ENCODE peak calls at places on chromosomes 3 and 15, in eight cellular contexts. L is SK-N-SH, S is sigmoid colon, U is upper lobe of left lung, G is esophagus muscularis mucosa, B is transverse colon, C is suprapubic skin, X is K562. W is an unnamed sample.

GRCh38 chr3:35079403-35079802 is 559.9 kb upstream of the ARPP21 start:
- DNase-seq in L (no peak), S (no peak), U (no peak), G (no peak), B (no peak), C (no peak), X (no peak), W (no peak)

GRCh38 chr15:73318463-73319351 is 50.1 kb downstream of the HCN4 start:
- DNase-seq in L (peak; percentile 92), S (no peak), U (peak; percentile 16), G (no peak), B (no peak), C (no peak), X (peak; percentile 45), W (no peak)

GRCh38 chr3:177875786-177876476 is 660.3 kb upstream of the KCNMB2 start:
- DNase-seq in L (peak; percentile 33), S (no peak), U (no peak), G (no peak), B (no peak), C (no peak), X (no peak), W (no peak)

GRCh38 chr15:67862771-67863441 is 23.1 kb upstream of the RNU6-1 start:
- DNase-seq in L (no peak), S (no peak), U (no peak), G (no peak), B (no peak), C (no peak), X (no peak), W (no peak)

GRCh38 chr3:78974181-78974770 is 793.5 kb downstream of the ROBO1 start:
- DNase-seq in L (no peak), S (no peak), U (no peak), G (no peak), B (no peak), C (no peak), X (no peak), W (no peak)

GRCh38 chr3:31495971-31496370 is 36.8 kb upstream of the STT3B start:
- DNase-seq in L (no peak), S (no peak), U (no peak), G (no peak), B (no peak), C (no peak), X (no peak), W (no peak)

GRCh38 chr3:96813820-96814580 is 394 bp upstream of the EPHA6 start:
- DNase-seq in L (peak; percentile 67), S (peak; percentile 84), U (peak; percentile 25), G (no peak), B (peak; percentile 26), C (peak; percentile 71), X (no peak), W (peak; percentile 35)

GRCh38 chr3:87575538-87575937 is 299.2 kb upstream of the POU1F1 start:
- DNase-seq in L (no peak), S (no peak), U (no peak), G (no peak), B (peak; percentile 18), C (no peak), X (no peak), W (no peak)

GRCh38 chr3:120429921-120430361 is 20.9 kb downstream of the FSTL1 start:
- DNase-seq in L (no peak), S (no peak), U (no peak), G (no peak), B (no peak), C (no peak), X (no peak), W (no peak)

GRCh38 chr15:50267577-50267976 is 2.1 kb upstream of the HDC start:
- DNase-seq in L (no peak), S (no peak), U (no peak), G (no peak), B (no peak), C (no peak), X (no peak), W (no peak)

GRCh38 chr3:129481783-129482332 is 41.8 kb downstream of the IFT122 start:
- DNase-seq in L (peak; percentile 48), S (peak; percentile 82), U (no peak), G (no peak), B (no peak), C (peak; percentile 88), X (peak; percentile 23), W (peak; percentile 29)

GRCh38 chr15:79769081-79769481 is 127.7 kb downstream of the MTHFS start:
- DNase-seq in L (peak; percentile 33), S (no peak), U (no peak), G (no peak), B (no peak), C (no peak), X (no peak), W (no peak)

GRCh38 chr3:126982522-126983175 is at the start of gene PLXNA1:
- DNase-seq in L (peak; percentile 97), S (peak; percentile 88), U (peak; percentile 80), G (no peak), B (peak; percentile 84), C (peak; percentile 88), X (peak; percentile 84), W (peak; percentile 81)
- TF ChIP-seq POLR2AphosphoS5 in L (no peak), S (no peak), U (peak; percentile 6), G (peak; percentile 41), B (no peak), C (peak; percentile 23), X (no peak), W (no peak)

GRCh38 chr3:38560996-38561717 is 65.0 kb downstream of the EXOG start:
- DNase-seq in L (no peak), S (peak; percentile 45), U (no peak), G (no peak), B (no peak), C (no peak), X (no peak), W (no peak)

GRCh38 chr3:38561746-38562466 is 65.8 kb downstream of the EXOG start:
- DNase-seq in L (no peak), S (no peak), U (no peak), G (no peak), B (no peak), C (no peak), X (no peak), W (no peak)

GRCh38 chr3:38562467-38562925 is 66.4 kb downstream of the EXOG start:
- DNase-seq in L (no peak), S (peak; percentile 45), U (no peak), G (no peak), B (no peak), C (no peak), X (no peak), W (no peak)

GRCh38 chr3:38564631-38565338 is 68.6 kb downstream of the EXOG start:
- DNase-seq in L (no peak), S (peak; percentile 55), U (no peak), G (no peak), B (no peak), C (peak; percentile 40), X (no peak), W (no peak)

DNA sequence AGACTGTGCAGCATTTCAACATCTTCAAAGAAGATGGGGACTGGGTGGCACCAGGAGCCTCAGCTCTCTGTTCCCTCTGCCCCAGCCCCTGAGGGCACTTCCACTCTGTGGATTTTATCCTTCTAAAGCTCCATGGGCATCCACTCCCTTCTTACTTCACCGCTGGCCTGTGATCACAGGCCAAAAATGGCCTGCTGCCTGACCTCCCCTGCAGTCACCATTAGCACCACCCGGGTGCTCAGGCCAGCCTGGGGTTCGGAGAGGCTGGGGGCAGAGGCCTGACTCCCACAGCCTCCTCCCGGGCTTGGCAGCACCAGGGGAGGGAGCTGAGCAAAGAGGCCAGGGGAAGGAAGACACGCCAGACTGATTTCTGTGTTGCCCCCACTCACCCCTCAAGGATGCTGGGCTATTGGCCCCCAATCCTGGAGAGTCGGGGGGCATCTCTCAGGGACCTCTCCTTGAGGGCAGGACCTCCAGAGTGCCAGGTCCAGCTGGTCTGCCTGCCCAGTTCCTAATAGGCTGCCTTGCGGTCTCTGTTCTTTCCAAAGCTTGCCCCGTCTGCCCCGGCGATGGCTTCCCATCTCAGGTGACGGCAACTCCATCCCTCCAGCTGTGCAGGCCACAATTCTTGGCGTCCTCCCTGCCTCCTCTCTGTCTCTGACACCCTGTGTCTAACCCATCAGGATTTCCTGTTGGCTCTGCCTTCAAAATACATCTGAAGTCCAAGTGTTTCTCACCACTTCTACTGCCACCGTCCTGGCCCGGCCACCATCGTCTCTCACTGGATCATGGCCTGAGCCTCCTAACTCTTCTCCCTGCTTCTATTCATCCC is 67.1 kb downstream of the EXOG start:
- DNase-seq in L (no peak), S (peak; percentile 49), U (no peak), G (no peak), B (no peak), C (no peak), X (no peak), W (no peak)
- TF ChIP-seq EP300 in L (no peak), S (no peak), U (no peak), G (no peak), B (no peak), C (no peak), X (no peak), W (no peak)

GRCh38 chr3:161412117-161412516 is 40.8 kb upstream of the SPTSSB start:
- DNase-seq in L (no peak), S (no peak), U (no peak), G (no peak), B (no peak), C (no peak), X (no peak), W (no peak)

GRCh38 chr3:161413855-161414210 is 42.5 kb upstream of the SPTSSB start:
- DNase-seq in L (no peak), S (no peak), U (no peak), G (no peak), B (no peak), C (no peak), X (no peak), W (no peak)

GRCh38 chr3:161414907-161415306 is 43.6 kb upstream of the SPTSSB start:
- DNase-seq in L (no peak), S (no peak), U (no peak), G (no peak), B (no peak), C (no peak), X (no peak), W (no peak)

GRCh38 chr3:161413127-161413854 is 42.0 kb upstream of the SPTSSB start:
- DNase-seq in L (no peak), S (no peak), U (no peak), G (no peak), B (no peak), C (peak; percentile 68), X (no peak), W (peak; percentile 71)

DNA sequence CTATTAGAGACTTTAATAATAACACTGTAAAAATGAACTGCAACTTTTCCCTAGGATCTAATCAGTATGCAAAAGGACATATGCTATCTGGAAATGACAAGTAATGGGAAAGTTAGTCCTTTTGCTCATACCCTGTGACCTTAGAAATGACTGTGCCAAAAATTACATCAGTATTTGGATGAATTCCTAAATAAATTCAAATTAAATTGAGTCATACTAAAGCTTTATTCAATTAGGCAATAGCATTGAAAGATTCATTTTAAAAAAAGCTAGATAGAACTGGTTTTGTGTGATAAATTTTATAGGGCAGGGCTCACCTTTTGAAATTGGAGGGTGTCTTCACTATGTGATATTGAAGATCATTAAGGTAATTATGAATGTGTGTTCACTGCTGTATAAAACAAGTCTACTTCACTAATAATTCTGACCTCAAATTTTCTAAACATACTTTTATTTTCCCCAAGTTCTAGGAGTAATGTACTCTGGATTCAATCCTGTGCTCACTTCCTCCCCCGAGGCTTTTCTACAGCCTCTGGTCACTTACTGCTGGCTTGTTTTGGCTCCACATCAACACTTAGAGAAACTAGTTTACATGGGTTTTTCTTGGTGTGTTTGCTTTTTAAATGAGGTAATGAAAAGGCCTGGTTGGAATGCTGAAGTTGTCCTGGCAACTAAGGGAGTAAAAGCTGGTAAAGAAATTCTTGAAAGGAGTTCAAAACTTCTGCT is 44.4 kb upstream of the SPTSSB start:
- DNase-seq in L (no peak), S (no peak), U (peak; percentile 25), G (no peak), B (no peak), C (no peak), X (no peak), W (peak; percentile 35)
- TF ChIP-seq POLR2AphosphoS5 in L (no peak), S (no peak), U (no peak), G (no peak), B (no peak), C (no peak), X (no peak), W (no peak)

GRCh38 chr15:96187916-96188315 is 142.6 kb upstream of the NR2F2 start:
- DNase-seq in L (peak; percentile 3), S (no peak), U (no peak), G (no peak), B (no peak), C (no peak), X (no peak), W (no peak)
- TF ChIP-seq EP300 in L (no peak), S (no peak), U (no peak), G (no peak), B (no peak), C (no peak), X (no peak), W (no peak)

W was measured in stomach.